ENCODE peak calls at places on chromosomes 2 and 18, in four cellular contexts. One of them, this sample, is unnamed.

GRCh38 chr2:201126308-201127127 is 10.6 kb downstream of the CFLAR start:
- DNase-seq in H9: no peak
- DNase-seq in ovary: no peak
- DNase-seq in stimulated activated CD4-positive, alpha-beta T cell treated with anti-CD3 and anti-CD28 coated beads, TNF-alpha, amount 100 ng/mL, for 1 hour: no peak
- DNase-seq in this sample: no peak

GRCh38 chr18:73528066-73528465 is 619.6 kb downstream of the FBXO15 start:
- DNase-seq in H9: no peak
- DNase-seq in ovary: no peak
- DNase-seq in stimulated activated CD4-positive, alpha-beta T cell treated with anti-CD3 and anti-CD28 coated beads, TNF-alpha, amount 100 ng/mL, for 1 hour: no peak
- DNase-seq in this sample: no peak

GRCh38 chr2:144453039-144453336 is 66.9 kb downstream of the ZEB2 start:
- DNase-seq in H9: no peak
- DNase-seq in ovary: no peak
- DNase-seq in stimulated activated CD4-positive, alpha-beta T cell treated with anti-CD3 and anti-CD28 coated beads, TNF-alpha, amount 100 ng/mL, for 1 hour: no peak
- DNase-seq in this sample: no peak

GRCh38 chr2:205133544-205133943 is 548.8 kb upstream of the NRP2 start:
- DNase-seq in H9: no peak
- DNase-seq in ovary: peak
- DNase-seq in stimulated activated CD4-positive, alpha-beta T cell treated with anti-CD3 and anti-CD28 coated beads, TNF-alpha, amount 100 ng/mL, for 1 hour: no peak
- DNase-seq in this sample: peak

GRCh38 chr2:80896576-80896975 is 592.0 kb upstream of the LRRTM1 start:
- DNase-seq in H9: peak
- DNase-seq in ovary: no peak
- DNase-seq in stimulated activated CD4-positive, alpha-beta T cell treated with anti-CD3 and anti-CD28 coated beads, TNF-alpha, amount 100 ng/mL, for 1 hour: no peak
- DNase-seq in this sample: no peak

GRCh38 chr2:132581917-132582316 is 88.1 kb downstream of the LYPD1 start:
- DNase-seq in H9: peak
- DNase-seq in ovary: no peak
- DNase-seq in stimulated activated CD4-positive, alpha-beta T cell treated with anti-CD3 and anti-CD28 coated beads, TNF-alpha, amount 100 ng/mL, for 1 hour: no peak
- DNase-seq in this sample: peak

GRCh38 chr2:46828491-46829239 is 86.9 kb downstream of the MCFD2 start:
- DNase-seq in H9: no peak
- DNase-seq in ovary: no peak
- DNase-seq in stimulated activated CD4-positive, alpha-beta T cell treated with anti-CD3 and anti-CD28 coated beads, TNF-alpha, amount 100 ng/mL, for 1 hour: no peak
- DNase-seq in this sample: no peak

GRCh38 chr2:144377929-144378328 is 142.0 kb downstream of the ZEB2 start:
- DNase-seq in H9: no peak
- DNase-seq in ovary: no peak
- DNase-seq in stimulated activated CD4-positive, alpha-beta T cell treated with anti-CD3 and anti-CD28 coated beads, TNF-alpha, amount 100 ng/mL, for 1 hour: no peak
- DNase-seq in this sample: no peak

GRCh38 chr2:55213822-55214221 is 18.3 kb downstream of the CLHC1 start:
- DNase-seq in H9: no peak
- DNase-seq in ovary: no peak
- DNase-seq in stimulated activated CD4-positive, alpha-beta T cell treated with anti-CD3 and anti-CD28 coated beads, TNF-alpha, amount 100 ng/mL, for 1 hour: no peak
- DNase-seq in this sample: no peak

GRCh38 chr2:224008702-224009261 is 30.3 kb downstream of the SERPINE2 start:
- DNase-seq in H9: peak
- DNase-seq in ovary: no peak
- DNase-seq in stimulated activated CD4-positive, alpha-beta T cell treated with anti-CD3 and anti-CD28 coated beads, TNF-alpha, amount 100 ng/mL, for 1 hour: no peak
- DNase-seq in this sample: no peak

GRCh38 chr2:223787358-223787757 is 50.0 kb downstream of the AP1S3 start:
- DNase-seq in H9: no peak
- DNase-seq in ovary: no peak
- DNase-seq in stimulated activated CD4-positive, alpha-beta T cell treated with anti-CD3 and anti-CD28 coated beads, TNF-alpha, amount 100 ng/mL, for 1 hour: no peak
- DNase-seq in this sample: no peak

GRCh38 chr2:193806088-193806774 is 1611.5 kb upstream of the TMEFF2 start:
- DNase-seq in H9: no peak
- DNase-seq in ovary: no peak
- DNase-seq in stimulated activated CD4-positive, alpha-beta T cell treated with anti-CD3 and anti-CD28 coated beads, TNF-alpha, amount 100 ng/mL, for 1 hour: no peak
- DNase-seq in this sample: no peak

GRCh38 chr18:36460324-36460850 is 162.9 kb downstream of the FHOD3 start:
- DNase-seq in H9: no peak
- DNase-seq in ovary: no peak
- DNase-seq in stimulated activated CD4-positive, alpha-beta T cell treated with anti-CD3 and anti-CD28 coated beads, TNF-alpha, amount 100 ng/mL, for 1 hour: no peak
- DNase-seq in this sample: no peak

GRCh38 chr18:63025251-63025710 is 294.3 kb downstream of the BCL2 start:
- DNase-seq in H9: peak
- DNase-seq in ovary: no peak
- DNase-seq in stimulated activated CD4-positive, alpha-beta T cell treated with anti-CD3 and anti-CD28 coated beads, TNF-alpha, amount 100 ng/mL, for 1 hour: no peak
- DNase-seq in this sample: no peak

GRCh38 chr2:197993830-197994229 is 189.4 kb downstream of the PLCL1 start:
- DNase-seq in H9: no peak
- DNase-seq in ovary: no peak
- DNase-seq in stimulated activated CD4-positive, alpha-beta T cell treated with anti-CD3 and anti-CD28 coated beads, TNF-alpha, amount 100 ng/mL, for 1 hour: no peak
- DNase-seq in this sample: no peak

GRCh38 chr2:56130463-56131070 is 53.2 kb upstream of the CCDC85A start:
- DNase-seq in H9: peak
- DNase-seq in ovary: no peak
- DNase-seq in stimulated activated CD4-positive, alpha-beta T cell treated with anti-CD3 and anti-CD28 coated beads, TNF-alpha, amount 100 ng/mL, for 1 hour: no peak
- DNase-seq in this sample: no peak

GRCh38 chr18:58745914-58746313 is 74.6 kb downstream of the MALT1 start:
- DNase-seq in H9: no peak
- DNase-seq in ovary: no peak
- DNase-seq in stimulated activated CD4-positive, alpha-beta T cell treated with anti-CD3 and anti-CD28 coated beads, TNF-alpha, amount 100 ng/mL, for 1 hour: no peak
- DNase-seq in this sample: no peak

GRCh38 chr18:63265322-63265721 is 54.2 kb downstream of the BCL2 start:
- DNase-seq in H9: no peak
- DNase-seq in ovary: no peak
- DNase-seq in stimulated activated CD4-positive, alpha-beta T cell treated with anti-CD3 and anti-CD28 coated beads, TNF-alpha, amount 100 ng/mL, for 1 hour: no peak
- DNase-seq in this sample: no peak

GRCh38 chr2:86393521-86394490 is 47.4 kb upstream of the KDM3A start:
- DNase-seq in H9: no peak
- DNase-seq in ovary: no peak
- DNase-seq in stimulated activated CD4-positive, alpha-beta T cell treated with anti-CD3 and anti-CD28 coated beads, TNF-alpha, amount 100 ng/mL, for 1 hour: no peak
- DNase-seq in this sample: no peak

GRCh38 chr18:50280707-50281294 is 522 bp downstream of the MBD1 start:
- DNase-seq in H9: no peak
- DNase-seq in ovary: no peak
- DNase-seq in stimulated activated CD4-positive, alpha-beta T cell treated with anti-CD3 and anti-CD28 coated beads, TNF-alpha, amount 100 ng/mL, for 1 hour: no peak
- DNase-seq in this sample: no peak

GRCh38 chr18:24115628-24116027 is 23.2 kb upstream of the CABYR start:
- DNase-seq in H9: no peak
- DNase-seq in ovary: no peak
- DNase-seq in stimulated activated CD4-positive, alpha-beta T cell treated with anti-CD3 and anti-CD28 coated beads, TNF-alpha, amount 100 ng/mL, for 1 hour: no peak
- DNase-seq in this sample: no peak

GRCh38 chr2:198322275-198322674 is 517.9 kb downstream of the PLCL1 start:
- DNase-seq in H9: no peak
- DNase-seq in ovary: no peak
- DNase-seq in stimulated activated CD4-positive, alpha-beta T cell treated with anti-CD3 and anti-CD28 coated beads, TNF-alpha, amount 100 ng/mL, for 1 hour: no peak
- DNase-seq in this sample: no peak

GRCh38 chr2:149991576-149991975 is 404.0 kb upstream of the MMADHC start:
- DNase-seq in H9: no peak
- DNase-seq in ovary: no peak
- DNase-seq in stimulated activated CD4-positive, alpha-beta T cell treated with anti-CD3 and anti-CD28 coated beads, TNF-alpha, amount 100 ng/mL, for 1 hour: no peak
- DNase-seq in this sample: no peak

GRCh38 chr2:148927010-148927409 is 52.0 kb downstream of the KIF5C start:
- DNase-seq in H9: no peak
- DNase-seq in ovary: no peak
- DNase-seq in stimulated activated CD4-positive, alpha-beta T cell treated with anti-CD3 and anti-CD28 coated beads, TNF-alpha, amount 100 ng/mL, for 1 hour: no peak
- DNase-seq in this sample: no peak

GRCh38 chr2:192886636-192887035 is 691.9 kb upstream of the TMEFF2 start:
- DNase-seq in H9: no peak
- DNase-seq in ovary: no peak
- DNase-seq in stimulated activated CD4-positive, alpha-beta T cell treated with anti-CD3 and anti-CD28 coated beads, TNF-alpha, amount 100 ng/mL, for 1 hour: no peak
- DNase-seq in this sample: no peak

GRCh38 chr2:15727396-15728246 is 136.0 kb downstream of the DDX1 start:
- DNase-seq in H9: no peak
- DNase-seq in ovary: no peak
- DNase-seq in stimulated activated CD4-positive, alpha-beta T cell treated with anti-CD3 and anti-CD28 coated beads, TNF-alpha, amount 100 ng/mL, for 1 hour: no peak
- DNase-seq in this sample: no peak

GRCh38 chr2:240223631-240224030 is 83.2 kb upstream of the OTOS start:
- DNase-seq in H9: no peak
- DNase-seq in ovary: no peak
- DNase-seq in stimulated activated CD4-positive, alpha-beta T cell treated with anti-CD3 and anti-CD28 coated beads, TNF-alpha, amount 100 ng/mL, for 1 hour: no peak
- DNase-seq in this sample: no peak

GRCh38 chr2:218981390-218982311 is 3.3 kb downstream of the FEV start:
- DNase-seq in H9: peak
- DNase-seq in ovary: peak
- DNase-seq in stimulated activated CD4-positive, alpha-beta T cell treated with anti-CD3 and anti-CD28 coated beads, TNF-alpha, amount 100 ng/mL, for 1 hour: no peak
- DNase-seq in this sample: no peak

GRCh38 chr2:193743089-193743488 is 1548.4 kb upstream of the TMEFF2 start:
- DNase-seq in H9: no peak
- DNase-seq in ovary: no peak
- DNase-seq in stimulated activated CD4-positive, alpha-beta T cell treated with anti-CD3 and anti-CD28 coated beads, TNF-alpha, amount 100 ng/mL, for 1 hour: no peak
- DNase-seq in this sample: no peak

GRCh38 chr18:59897321-59897954 is 2.4 kb upstream of the PMAIP1 start:
- DNase-seq in H9: peak
- DNase-seq in ovary: no peak
- DNase-seq in stimulated activated CD4-positive, alpha-beta T cell treated with anti-CD3 and anti-CD28 coated beads, TNF-alpha, amount 100 ng/mL, for 1 hour: no peak
- DNase-seq in this sample: no peak

GRCh38 chr2:172864182-172864581 is 128.5 kb downstream of the RAPGEF4 start:
- DNase-seq in H9: peak
- DNase-seq in ovary: peak
- DNase-seq in stimulated activated CD4-positive, alpha-beta T cell treated with anti-CD3 and anti-CD28 coated beads, TNF-alpha, amount 100 ng/mL, for 1 hour: peak
- DNase-seq in this sample: peak

This sample was measured in sciatic nerve.